ENCODE peak calls at places on chromosomes 2 and 18, in eight cellular contexts. Z is hypothalamus; C is heart right ventricle; J is HuH-7.5; F is HepG2; T is stimulated activated CD4-positive, alpha-beta T cell treated with anti-CD3 and anti-CD28 coated beads, Interleukin-2, amount 100 ng/mL, for 48 hours; M is activated T-cell treated with anti-CD3 and anti-CD28 coated beads, Interleukin-2, amount 50 U/mL, for 72 hours; G is ovary. E is an unnamed sample.

GRCh38 chr2:8552264-8552913 is 129.5 kb upstream of the ID2 start:
- DNase-seq in J (no peak), M (no peak), C (no peak), Z (no peak), F (no peak), G (no peak), T (no peak), E (no peak)

GRCh38 chr18:47323158-47323557 is 71.7 kb upstream of the SKOR2 start:
- DNase-seq in M (no peak), J (no peak), C (no peak), F (no peak), Z (no peak), G (no peak), T (no peak), E (no peak)

GRCh38 chr2:119182046-119182445 is 23.5 kb upstream of the C1QL2 start:
- DNase-seq in M (no peak), F (no peak), G (no peak), T (no peak), Z (no peak), C (no peak), J (no peak), E (no peak)

GRCh38 chr2:96809216-96809882 is 6.7 kb upstream of the CNNM3 start:
- DNase-seq in T (no peak), F (no peak), Z (no peak), J (no peak), C (no peak), M (no peak), G (no peak), E (no peak)

GRCh38 chr2:232236200-232236599 is 142.4 kb upstream of the ALPP start:
- DNase-seq in C (no peak), M (no peak), J (no peak), Z (no peak), F (no peak), G (no peak), T (no peak), E (no peak)

GRCh38 chr18:34990571-34990970 is 50.6 kb upstream of the MAPRE2 start:
- DNase-seq in M (no peak), G (no peak), C (no peak), F (no peak), T (no peak), Z (no peak), J (no peak), E (no peak)

GRCh38 chr18:11721720-11722119 is 32.7 kb downstream of the GNAL start:
- DNase-seq in T (no peak), C (no peak), F (no peak), J (no peak), G (no peak), Z (no peak), M (no peak), E (no peak)

GRCh38 chr2:61510674-61511671 is 27.2 kb downstream of the XPO1 start:
- DNase-seq in T (no peak), F (no peak), M (no peak), G (no peak), J (peak), Z (no peak), C (no peak), E (no peak)

GRCh38 chr2:46984642-46985476 is 69.3 kb upstream of the MCFD2 start:
- DNase-seq in C (peak), F (no peak), M (peak), G (peak), J (no peak), Z (no peak), T (peak), E (no peak)

GRCh38 chr2:84781942-84782716 is 98.8 kb downstream of the TRABD2A start:
- DNase-seq in Z (no peak), F (no peak), M (peak), T (peak), C (no peak), J (no peak), G (no peak), E (no peak)

GRCh38 chr2:96924775-96925747 is 55.2 kb upstream of the SEMA4C start:
- DNase-seq in J (no peak), C (no peak), M (peak), Z (no peak), G (no peak), T (peak), F (no peak), E (no peak)

GRCh38 chr2:75497256-75497655 is 63.5 kb downstream of the EVA1A start:
- DNase-seq in J (no peak), M (no peak), T (no peak), G (no peak), C (no peak), F (no peak), Z (no peak), E (no peak)

GRCh38 chr18:57659463-57660102 is 37.9 kb upstream of the NARS1 start:
- DNase-seq in M (no peak), G (no peak), Z (no peak), F (no peak), J (no peak), C (no peak), T (no peak), E (no peak)

GRCh38 chr2:221258464-221258863 is 313.6 kb downstream of the EPHA4 start:
- DNase-seq in J (no peak), C (no peak), G (no peak), T (no peak), F (no peak), M (no peak), Z (no peak), E (no peak)

GRCh38 chr18:48814490-48815181 is 136.1 kb downstream of the SMAD7 start:
- DNase-seq in J (no peak), F (no peak), G (peak), Z (no peak), T (no peak), C (no peak), M (peak), E (peak)

GRCh38 chr2:109459485-109459884 is 154.3 kb downstream of the SEPTIN10 start:
- DNase-seq in M (no peak), J (no peak), T (no peak), Z (no peak), C (no peak), F (no peak), G (no peak), E (no peak)

GRCh38 chr18:35754464-35754863 is 172.9 kb downstream of the GALNT1 start:
- DNase-seq in Z (no peak), T (no peak), F (no peak), C (no peak), M (no peak), G (no peak), J (no peak), E (no peak)

GRCh38 chr2:69798909-69799526 is 30.4 kb upstream of the GMCL1 start:
- DNase-seq in T (no peak), J (no peak), M (no peak), Z (no peak), G (no peak), C (no peak), F (no peak), E (no peak)

GRCh38 chr2:239829326-239829725 is 195.8 kb downstream of the NDUFA10 start:
- DNase-seq in M (no peak), G (no peak), C (no peak), J (no peak), F (no peak), Z (no peak), T (no peak), E (no peak)

GRCh38 chr2:44930274-44930826 is 11.2 kb upstream of the SIX3 start:
- DNase-seq in M (no peak), F (no peak), C (no peak), G (no peak), T (no peak), Z (no peak), J (no peak), E (peak)

GRCh38 chr2:187078297-187078696 is 229.3 kb upstream of the ZSWIM2 start:
- DNase-seq in M (no peak), G (no peak), F (peak), Z (no peak), C (no peak), T (no peak), J (no peak), E (no peak)

GRCh38 chr2:84919885-84920580 is 14.6 kb downstream of the TMSB10 start:
- DNase-seq in M (peak), Z (no peak), J (peak), T (no peak), G (peak), C (peak), F (peak), E (no peak)

GRCh38 chr2:109243526-109244425 is 114.8 kb downstream of the SH3RF3 start:
- DNase-seq in Z (no peak), M (no peak), G (no peak), J (no peak), C (no peak), T (no peak), F (no peak), E (no peak)

GRCh38 chr18:44792456-44793080 is 111.9 kb downstream of the SETBP1 start:
- DNase-seq in C (peak), M (no peak), F (no peak), T (no peak), Z (no peak), G (no peak), J (no peak), E (no peak)

GRCh38 chr2:8086796-8087479 is 594.9 kb upstream of the ID2 start:
- DNase-seq in F (no peak), G (no peak), M (no peak), T (no peak), C (no peak), Z (no peak), J (no peak), E (no peak)

GRCh38 chr2:8391584-8391983 is 290.3 kb upstream of the ID2 start:
- DNase-seq in G (no peak), J (no peak), M (no peak), Z (no peak), T (no peak), F (no peak), C (no peak), E (no peak)

GRCh38 chr2:152743004-152743403 is 24.6 kb downstream of the ARL6IP6 start:
- DNase-seq in M (no peak), T (no peak), Z (no peak), F (peak), J (peak), G (no peak), C (no peak), E (no peak)

GRCh38 chr2:174051741-174052638 is 86.8 kb upstream of the SP3 start:
- DNase-seq in M (no peak), T (no peak), C (no peak), G (no peak), F (peak), J (peak), Z (no peak), E (no peak)

GRCh38 chr2:118668431-118669424 is 178.7 kb downstream of the EN1 start:
- DNase-seq in M (no peak), T (no peak), F (peak), G (no peak), J (no peak), Z (no peak), C (no peak), E (no peak)

GRCh38 chr18:34956663-34957062 is 84.5 kb upstream of the MAPRE2 start:
- DNase-seq in J (no peak), C (no peak), F (no peak), M (no peak), T (no peak), G (no peak), Z (no peak), E (no peak)

GRCh38 chr2:206392118-206392517 is 51.2 kb upstream of the ADAM23 start:
- DNase-seq in C (no peak), F (peak), Z (no peak), M (peak), G (no peak), T (peak), J (peak), E (no peak)

GRCh38 chr18:47331051-47331450 is 79.6 kb upstream of the SKOR2 start:
- DNase-seq in T (no peak), M (no peak), G (no peak), F (no peak), J (no peak), Z (no peak), C (no peak), E (no peak)

GRCh38 chr2:133062946-133063345 is 392.9 kb upstream of the LYPD1 start:
- DNase-seq in M (no peak), C (no peak), J (no peak), F (no peak), T (no peak), G (no peak), Z (no peak), E (no peak)

GRCh38 chr18:59328683-59329082 is 10.2 kb upstream of the CPLX4 start:
- DNase-seq in G (no peak), F (no peak), T (no peak), M (no peak), Z (no peak), J (no peak), C (no peak), E (no peak)

E was measured in ecto neural progenitor cell.